ENCODE peak calls at places on chromosomes 2 and 18, in eight cellular contexts. One of them, this sample, is unnamed.

GRCh38 chr2:96642564-96643350 is at the start of gene FER1L5:
- DNase-seq in occipital lobe: peak
- DNase-seq in anterior cingulate cortex: peak
- DNase-seq in MCF 10A: no peak
- DNase-seq in KG1: no peak
- DNase-seq in IMR-90: peak
- DNase-seq in spleen: no peak
- DNase-seq in neural crest cell: peak
- DNase-seq in this sample: no peak

GRCh38 chr2:129796801-129797488 is 182.5 kb upstream of the RAB6C start:
- DNase-seq in neural crest cell: no peak
- DNase-seq in anterior cingulate cortex: no peak
- DNase-seq in KG1: no peak
- DNase-seq in occipital lobe: no peak
- DNase-seq in spleen: no peak
- DNase-seq in IMR-90: no peak
- DNase-seq in MCF 10A: no peak
- DNase-seq in this sample: no peak

GRCh38 chr2:179020156-179020750 is 29.7 kb downstream of the CCDC141 start:
- DNase-seq in IMR-90: no peak
- DNase-seq in KG1: no peak
- DNase-seq in spleen: no peak
- DNase-seq in anterior cingulate cortex: no peak
- DNase-seq in occipital lobe: no peak
- DNase-seq in neural crest cell: peak
- DNase-seq in MCF 10A: peak
- DNase-seq in this sample: peak

GRCh38 chr18:79581406-79581805 is 98.2 kb upstream of the CTDP1 start:
- DNase-seq in occipital lobe: no peak
- DNase-seq in IMR-90: no peak
- DNase-seq in MCF 10A: no peak
- DNase-seq in neural crest cell: no peak
- DNase-seq in spleen: peak
- DNase-seq in KG1: no peak
- DNase-seq in anterior cingulate cortex: no peak
- DNase-seq in this sample: no peak

GRCh38 chr2:129877289-129877741 is 102.2 kb upstream of the RAB6C start:
- DNase-seq in KG1: no peak
- DNase-seq in spleen: peak
- DNase-seq in anterior cingulate cortex: peak
- DNase-seq in neural crest cell: peak
- DNase-seq in MCF 10A: peak
- DNase-seq in IMR-90: peak
- DNase-seq in occipital lobe: peak
- DNase-seq in this sample: peak

GRCh38 chr18:79784965-79785770 is 12.6 kb upstream of the KCNG2 start:
- DNase-seq in IMR-90: peak
- DNase-seq in neural crest cell: no peak
- DNase-seq in spleen: peak
- DNase-seq in MCF 10A: no peak
- DNase-seq in occipital lobe: no peak
- DNase-seq in KG1: no peak
- DNase-seq in anterior cingulate cortex: no peak
- DNase-seq in this sample: peak

GRCh38 chr2:24821433-24821891 is 28.2 kb downstream of the CENPO start:
- DNase-seq in IMR-90: no peak
- DNase-seq in neural crest cell: no peak
- DNase-seq in KG1: no peak
- DNase-seq in anterior cingulate cortex: no peak
- DNase-seq in spleen: peak
- DNase-seq in occipital lobe: no peak
- DNase-seq in MCF 10A: no peak
- DNase-seq in this sample: no peak

GRCh38 chr2:45944075-45944474 is 292.6 kb downstream of the PRKCE start:
- DNase-seq in IMR-90: peak
- DNase-seq in occipital lobe: no peak
- DNase-seq in KG1: no peak
- DNase-seq in neural crest cell: no peak
- DNase-seq in anterior cingulate cortex: no peak
- DNase-seq in MCF 10A: no peak
- DNase-seq in spleen: no peak
- DNase-seq in this sample: no peak

GRCh38 chr2:46460241-46460921 is 19.0 kb upstream of the TMEM247 start:
- DNase-seq in occipital lobe: peak
- DNase-seq in anterior cingulate cortex: peak
- DNase-seq in spleen: no peak
- DNase-seq in MCF 10A: no peak
- DNase-seq in KG1: no peak
- DNase-seq in IMR-90: no peak
- DNase-seq in neural crest cell: no peak
- DNase-seq in this sample: no peak

GRCh38 chr2:227853204-227853629 is 18.2 kb upstream of the DAW1 start:
- DNase-seq in IMR-90: peak
- DNase-seq in neural crest cell: no peak
- DNase-seq in anterior cingulate cortex: no peak
- DNase-seq in occipital lobe: no peak
- DNase-seq in MCF 10A: peak
- DNase-seq in KG1: no peak
- DNase-seq in spleen: no peak
- DNase-seq in this sample: peak

GRCh38 chr2:100692906-100693305 is 127.0 kb upstream of the NPAS2 start:
- DNase-seq in spleen: no peak
- DNase-seq in KG1: no peak
- DNase-seq in neural crest cell: no peak
- DNase-seq in IMR-90: no peak
- DNase-seq in MCF 10A: no peak
- DNase-seq in occipital lobe: no peak
- DNase-seq in anterior cingulate cortex: no peak
- DNase-seq in this sample: no peak

GRCh38 chr18:56298935-56299334 is 339.5 kb downstream of the TXNL1 start:
- DNase-seq in MCF 10A: peak
- DNase-seq in anterior cingulate cortex: no peak
- DNase-seq in spleen: no peak
- DNase-seq in IMR-90: peak
- DNase-seq in occipital lobe: no peak
- DNase-seq in neural crest cell: no peak
- DNase-seq in KG1: no peak
- DNase-seq in this sample: no peak

GRCh38 chr2:120990451-120990871 is 254.8 kb downstream of the GLI2 start:
- DNase-seq in neural crest cell: no peak
- DNase-seq in anterior cingulate cortex: no peak
- DNase-seq in IMR-90: no peak
- DNase-seq in occipital lobe: no peak
- DNase-seq in KG1: no peak
- DNase-seq in spleen: peak
- DNase-seq in MCF 10A: peak
- DNase-seq in this sample: no peak

GRCh38 chr2:529852-530251 is 147.4 kb downstream of the TMEM18 start:
- DNase-seq in MCF 10A: no peak
- DNase-seq in KG1: no peak
- DNase-seq in occipital lobe: no peak
- DNase-seq in IMR-90: no peak
- DNase-seq in neural crest cell: no peak
- DNase-seq in anterior cingulate cortex: no peak
- DNase-seq in spleen: no peak
- DNase-seq in this sample: no peak

GRCh38 chr2:47336259-47337238 is 66.4 kb upstream of the MSH2 start:
- DNase-seq in neural crest cell: no peak
- DNase-seq in MCF 10A: no peak
- DNase-seq in occipital lobe: no peak
- DNase-seq in IMR-90: peak
- DNase-seq in anterior cingulate cortex: no peak
- DNase-seq in spleen: no peak
- DNase-seq in KG1: peak
- DNase-seq in this sample: no peak

GRCh38 chr2:200274116-200275075 is 32.1 kb upstream of the SPATS2L start:
- DNase-seq in occipital lobe: no peak
- DNase-seq in anterior cingulate cortex: no peak
- DNase-seq in KG1: no peak
- DNase-seq in MCF 10A: no peak
- DNase-seq in spleen: no peak
- DNase-seq in neural crest cell: peak
- DNase-seq in IMR-90: peak
- DNase-seq in this sample: no peak

GRCh38 chr2:241914542-241914941 is 45.0 kb downstream of the RTP5 start:
- DNase-seq in KG1: no peak
- DNase-seq in MCF 10A: no peak
- DNase-seq in IMR-90: no peak
- DNase-seq in neural crest cell: no peak
- DNase-seq in spleen: peak
- DNase-seq in anterior cingulate cortex: no peak
- DNase-seq in occipital lobe: no peak
- DNase-seq in this sample: no peak

GRCh38 chr2:31983762-31984467 is 26.9 kb downstream of the MEMO1 start:
- DNase-seq in spleen: no peak
- DNase-seq in MCF 10A: no peak
- DNase-seq in neural crest cell: no peak
- DNase-seq in IMR-90: peak
- DNase-seq in KG1: no peak
- DNase-seq in anterior cingulate cortex: no peak
- DNase-seq in occipital lobe: no peak
- DNase-seq in this sample: no peak

GRCh38 chr18:5966514-5966913 is 71.2 kb upstream of the TMEM200C start:
- DNase-seq in occipital lobe: no peak
- DNase-seq in MCF 10A: no peak
- DNase-seq in KG1: no peak
- DNase-seq in neural crest cell: no peak
- DNase-seq in spleen: no peak
- DNase-seq in IMR-90: peak
- DNase-seq in anterior cingulate cortex: no peak
- DNase-seq in this sample: no peak

GRCh38 chr2:11155326-11156059 is at the start of gene SLC66A3:
- DNase-seq in anterior cingulate cortex: peak
- DNase-seq in MCF 10A: peak
- DNase-seq in neural crest cell: no peak
- DNase-seq in KG1: peak
- DNase-seq in spleen: peak
- DNase-seq in occipital lobe: no peak
- DNase-seq in IMR-90: peak
- DNase-seq in this sample: peak

GRCh38 chr2:120887844-120888243 is 152.2 kb downstream of the GLI2 start:
- DNase-seq in KG1: no peak
- DNase-seq in IMR-90: no peak
- DNase-seq in MCF 10A: no peak
- DNase-seq in occipital lobe: no peak
- DNase-seq in anterior cingulate cortex: no peak
- DNase-seq in spleen: no peak
- DNase-seq in neural crest cell: no peak
- DNase-seq in this sample: peak

GRCh38 chr2:99066075-99066557 is 75.4 kb upstream of the C2orf15 start:
- DNase-seq in IMR-90: peak
- DNase-seq in MCF 10A: peak
- DNase-seq in neural crest cell: no peak
- DNase-seq in KG1: no peak
- DNase-seq in anterior cingulate cortex: no peak
- DNase-seq in occipital lobe: no peak
- DNase-seq in spleen: no peak
- DNase-seq in this sample: no peak

GRCh38 chr2:20196053-20196880 is 28.7 kb downstream of the SDC1 start:
- DNase-seq in MCF 10A: no peak
- DNase-seq in occipital lobe: no peak
- DNase-seq in IMR-90: no peak
- DNase-seq in neural crest cell: no peak
- DNase-seq in KG1: no peak
- DNase-seq in anterior cingulate cortex: no peak
- DNase-seq in spleen: no peak
- DNase-seq in this sample: peak

GRCh38 chr2:205850611-205851010 is 168.3 kb downstream of the NRP2 start:
- DNase-seq in anterior cingulate cortex: no peak
- DNase-seq in spleen: no peak
- DNase-seq in occipital lobe: no peak
- DNase-seq in IMR-90: no peak
- DNase-seq in MCF 10A: no peak
- DNase-seq in KG1: no peak
- DNase-seq in neural crest cell: no peak
- DNase-seq in this sample: no peak

GRCh38 chr2:222318712-222319575 is 20.1 kb upstream of the PAX3 start:
- DNase-seq in KG1: no peak
- DNase-seq in neural crest cell: peak
- DNase-seq in occipital lobe: no peak
- DNase-seq in spleen: peak
- DNase-seq in IMR-90: no peak
- DNase-seq in MCF 10A: peak
- DNase-seq in anterior cingulate cortex: no peak
- DNase-seq in this sample: peak

GRCh38 chr2:148674063-148675020 is 29.8 kb downstream of the EPC2 start:
- DNase-seq in IMR-90: peak
- DNase-seq in neural crest cell: no peak
- DNase-seq in spleen: no peak
- DNase-seq in MCF 10A: peak
- DNase-seq in anterior cingulate cortex: no peak
- DNase-seq in KG1: no peak
- DNase-seq in occipital lobe: no peak
- DNase-seq in this sample: no peak

GRCh38 chr18:28045176-28045810 is 131.6 kb downstream of the CDH2 start:
- DNase-seq in spleen: no peak
- DNase-seq in anterior cingulate cortex: no peak
- DNase-seq in IMR-90: peak
- DNase-seq in neural crest cell: no peak
- DNase-seq in KG1: no peak
- DNase-seq in occipital lobe: no peak
- DNase-seq in MCF 10A: peak
- DNase-seq in this sample: no peak

GRCh38 chr2:171957061-171957460 is 34.8 kb downstream of the HAT1 start:
- DNase-seq in neural crest cell: no peak
- DNase-seq in MCF 10A: peak
- DNase-seq in IMR-90: no peak
- DNase-seq in KG1: no peak
- DNase-seq in occipital lobe: no peak
- DNase-seq in anterior cingulate cortex: no peak
- DNase-seq in spleen: no peak
- DNase-seq in this sample: no peak

GRCh38 chr2:196241175-196241574 is 69.8 kb upstream of the STK17B start:
- DNase-seq in spleen: peak
- DNase-seq in KG1: no peak
- DNase-seq in neural crest cell: no peak
- DNase-seq in IMR-90: no peak
- DNase-seq in MCF 10A: no peak
- DNase-seq in occipital lobe: no peak
- DNase-seq in anterior cingulate cortex: no peak
- DNase-seq in this sample: no peak

GRCh38 chr2:21098294-21098693 is 25.5 kb upstream of the TDRD15 start:
- DNase-seq in IMR-90: no peak
- DNase-seq in MCF 10A: no peak
- DNase-seq in KG1: no peak
- DNase-seq in neural crest cell: no peak
- DNase-seq in anterior cingulate cortex: no peak
- DNase-seq in spleen: no peak
- DNase-seq in occipital lobe: no peak
- DNase-seq in this sample: no peak

GRCh38 chr2:151260492-151261239 is 997 bp downstream of the RBM43 start:
- DNase-seq in occipital lobe: no peak
- DNase-seq in spleen: no peak
- DNase-seq in anterior cingulate cortex: no peak
- DNase-seq in MCF 10A: peak
- DNase-seq in IMR-90: peak
- DNase-seq in KG1: peak
- DNase-seq in neural crest cell: no peak
- DNase-seq in this sample: no peak

GRCh38 chr18:77148289-77148688 is 15.7 kb upstream of the MBP start:
- DNase-seq in MCF 10A: no peak
- DNase-seq in neural crest cell: no peak
- DNase-seq in IMR-90: no peak
- DNase-seq in KG1: no peak
- DNase-seq in occipital lobe: no peak
- DNase-seq in spleen: no peak
- DNase-seq in anterior cingulate cortex: no peak
- DNase-seq in this sample: no peak

GRCh38 chr2:101109451-101110140 is 41.6 kb downstream of the TBC1D8 start:
- DNase-seq in anterior cingulate cortex: no peak
- DNase-seq in IMR-90: no peak
- DNase-seq in spleen: no peak
- DNase-seq in KG1: no peak
- DNase-seq in MCF 10A: no peak
- DNase-seq in neural crest cell: no peak
- DNase-seq in occipital lobe: no peak
- DNase-seq in this sample: no peak

GRCh38 chr2:11698009-11698922 is 28.3 kb upstream of the NTSR2 start:
- DNase-seq in spleen: peak
- DNase-seq in IMR-90: peak
- DNase-seq in KG1: no peak
- DNase-seq in occipital lobe: peak
- DNase-seq in anterior cingulate cortex: no peak
- DNase-seq in neural crest cell: no peak
- DNase-seq in MCF 10A: peak
- DNase-seq in this sample: peak